ENCODE peak calls at places on chromosomes 16 and 17, in ten cellular contexts. S is T-cell; D is NCI-H2081; V is neural progenitor cell; F is activated CD8-positive, alpha-beta T cell treated with anti-CD3 and anti-CD28 coated beads, Interleukin-2, amount 10 ng/mL, durations not matched to agents 7 days and 5 days; W is Peyer's patch; U is stimulated activated CD8-positive, alpha-beta memory T cell treated with anti-CD3 and anti-CD28 coated beads, Interleukin-4, amount 100 ng/mL, for 24 hours; G is HT1080; J is memory B cell; P is NAMALWA. C is an unnamed sample.

GRCh38 chr17:40511136-40511535 is 9.7 kb upstream of the TNS4 start:
- DNase-seq in V (no peak), F (no peak), G (no peak), W (no peak), D (no peak), J (no peak), P (no peak), U (no peak), S (no peak), C (no peak)

GRCh38 chr17:57657211-57657610 is 87.9 kb downstream of the CCDC182 start:
- DNase-seq in U (no peak), D (no peak), F (no peak), P (no peak), V (no peak), G (no peak), J (no peak), W (no peak), S (no peak), C (no peak)

GRCh38 chr16:88298166-88298881 is 84.4 kb upstream of the ZNF469 start:
- DNase-seq in G (no peak), W (no peak), F (no peak), J (no peak), V (no peak), S (no peak), D (no peak), U (no peak), P (no peak), C (no peak)

GRCh38 chr17:51741447-51741846 is 417.1 kb downstream of the CA10 start:
- DNase-seq in W (no peak), G (no peak), V (no peak), P (no peak), J (no peak), U (no peak), S (no peak), F (no peak), D (no peak), C (no peak)

GRCh38 chr16:10941127-10941933 is 938 bp downstream of the DEXI start:
- DNase-seq in S (no peak), J (no peak), U (no peak), G (peak; percentile 33), F (no peak), V (peak; percentile 40), W (no peak), D (peak; percentile 7), P (no peak), C (no peak)

GRCh38 chr17:8709006-8709405 is 35.6 kb downstream of the CCDC42 start:
- DNase-seq in F (no peak), S (no peak), U (no peak), P (no peak), G (no peak), V (no peak), W (no peak), D (no peak), J (no peak), C (no peak)

GRCh38 chr16:71296584-71297133 is 7.5 kb upstream of the CMTR2 start:
- DNase-seq in S (no peak), D (no peak), J (no peak), G (no peak), W (no peak), U (no peak), P (no peak), V (no peak), F (no peak), C (no peak)

GRCh38 chr17:3558603-3559269 is 1.1 kb upstream of the TRPV3 start:
- DNase-seq in S (peak; percentile 31), U (peak; percentile 6), G (peak; percentile 81), J (peak; percentile 80), P (peak; percentile 74), F (peak; percentile 45), D (peak; percentile 1), W (peak; percentile 93), V (no peak), C (peak; percentile 83)

GRCh38 chr17:1779571-1780074 is 17.8 kb downstream of the SERPINF1 start:
- DNase-seq in F (no peak), W (peak; percentile 78), P (no peak), G (peak; percentile 88), U (no peak), J (no peak), D (peak; percentile 8), S (no peak), V (no peak), C (no peak)

GRCh38 chr16:84604477-84605013 is 13.3 kb downstream of the COTL1 start:
- DNase-seq in J (no peak), P (no peak), S (no peak), F (no peak), W (no peak), U (no peak), G (no peak), D (no peak), V (peak; percentile 66), C (no peak)

GRCh38 chr17:43732961-43733360 is 25.6 kb downstream of the SOST start:
- DNase-seq in D (no peak), F (no peak), P (no peak), V (no peak), J (no peak), G (peak; percentile 79), S (no peak), W (no peak), U (no peak), C (no peak)

GRCh38 chr17:7703584-7704574 is 1.1 kb upstream of the EFNB3 start:
- DNase-seq in U (no peak), G (no peak), V (peak; percentile 92), J (peak; percentile 18), W (no peak), P (peak; percentile 35), S (no peak), D (peak; percentile 7), F (no peak), C (no peak)

GRCh38 chr17:20008242-20009051 is 712 bp upstream of the SPECC1 start:
- DNase-seq in F (peak; percentile 31), U (no peak), D (peak; percentile 2), G (no peak), V (peak; percentile 54), P (no peak), J (peak; percentile 28), S (no peak), W (peak; percentile 53), C (peak; percentile 27)

GRCh38 chr16:11133344-11133921 is 122.6 kb downstream of the SOCS1 start:
- DNase-seq in D (no peak), P (no peak), V (no peak), S (no peak), J (no peak), W (peak; percentile 83), F (no peak), G (peak; percentile 94), U (no peak), C (no peak)

GRCh38 chr17:17725853-17726720 is 44.8 kb downstream of the RAI1 start:
- DNase-seq in S (no peak), G (no peak), U (no peak), D (no peak), P (no peak), F (no peak), J (no peak), V (peak; percentile 38), W (no peak), C (no peak)

GRCh38 chr16:27424772-27425498 is 23.0 kb downstream of the IL21R start:
- DNase-seq in F (peak; percentile 21), W (no peak), V (no peak), U (no peak), J (peak; percentile 10), D (no peak), G (no peak), P (no peak), S (no peak), C (no peak)

GRCh38 chr17:59890720-59891119 is 2.0 kb downstream of the TUBD1 start:
- DNase-seq in G (peak; percentile 23), W (no peak), F (no peak), J (no peak), V (no peak), P (no peak), D (no peak), S (no peak), U (no peak), C (no peak)